ENCODE peak calls at places on chromosomes 16 and 17, in seven cellular contexts. V is psoas muscle, P is cardiac muscle cell, N is mesendoderm, X is ovary, Y is tibial artery, G is PC-3. F is an unnamed sample.

GRCh38 chr16:87897563-87898505 is 28.5 kb upstream of the SLC7A5 start:
- DNase-seq in V (no peak), P (no peak), N (no peak), X (no peak), Y (no peak), G (no peak), F (no peak)

GRCh38 chr16:80583466-80583865 is 42.7 kb downstream of the DYNLRB2 start:
- DNase-seq in V (no peak), P (peak; percentile 59), N (no peak), X (no peak), Y (peak; percentile 26), G (peak; percentile 64), F (peak; percentile 45)

GRCh38 chr16:79360267-79360666 is 240.3 kb downstream of the MAF start:
- DNase-seq in V (no peak), P (no peak), N (no peak), X (no peak), Y (no peak), G (peak; percentile 4), F (peak; percentile 2)

GRCh38 chr17:40178021-40178601 is 841 bp downstream of the RAPGEFL1 start:
- DNase-seq in V (no peak), P (no peak), N (peak; percentile 61), X (no peak), Y (no peak), G (no peak), F (no peak)

GRCh38 chr16:19833176-19833575 is 51.5 kb downstream of the GPRC5B start:
- DNase-seq in V (no peak), P (peak; percentile 37), N (no peak), X (no peak), Y (no peak), G (no peak), F (no peak)

GRCh38 chr17:76408037-76408849 is 23.8 kb downstream of the SPHK1 start:
- DNase-seq in V (no peak), P (peak; percentile 55), N (peak; percentile 68), X (peak; percentile 63), Y (no peak), G (peak; percentile 91), F (peak; percentile 52)

GRCh38 chr16:31435341-31436220 is 7.0 kb downstream of the ZNF843 start:
- DNase-seq in V (no peak), P (no peak), N (no peak), X (no peak), Y (no peak), G (no peak), F (no peak)

GRCh38 chr16:52296070-52296469 is 250.9 kb downstream of the TOX3 start:
- DNase-seq in V (no peak), P (no peak), N (no peak), X (no peak), Y (no peak), G (no peak), F (no peak)

GRCh38 chr17:74798239-74798707 is 22.1 kb upstream of the NAT9 start:
- DNase-seq in V (no peak), P (no peak), N (no peak), X (no peak), Y (no peak), G (no peak), F (no peak)

GRCh38 chr17:2263183-2263954 is 40.2 kb downstream of the SMG6 start:
- DNase-seq in V (no peak), P (no peak), N (no peak), X (no peak), Y (no peak), G (no peak), F (no peak)

GRCh38 chr17:28900986-28901726 is 1.7 kb downstream of the DHRS13 start:
- DNase-seq in V (no peak), P (no peak), N (no peak), X (no peak), Y (no peak), G (no peak), F (no peak)

GRCh38 chr16:72481419-72481818 is 309.5 kb upstream of the PMFBP1 start:
- DNase-seq in V (no peak), P (peak; percentile 46), N (no peak), X (no peak), Y (no peak), G (peak; percentile 6), F (no peak)

GRCh38 chr17:82277851-82278250 is 4.4 kb upstream of the CSNK1D start:
- DNase-seq in V (no peak), P (no peak), N (no peak), X (no peak), Y (no peak), G (no peak), F (no peak)

GRCh38 chr16:3023669-3024478 is at the start of the genes HCFC1R1 and THOC6:
- DNase-seq in V (peak; percentile 96), P (peak; percentile 99), N (peak; percentile 100), X (peak; percentile 97), Y (peak; percentile 98), G (peak; percentile 96), F (peak; percentile 99)

GRCh38 chr17:4480929-4481898 is 17.5 kb upstream of the SPNS2 start:
- DNase-seq in V (no peak), P (no peak), N (no peak), X (no peak), Y (no peak), G (no peak), F (no peak)

GRCh38 chr17:5745091-5745820 is 160.9 kb upstream of the NLRP1 start:
- DNase-seq in V (no peak), P (no peak), N (no peak), X (no peak), Y (no peak), G (no peak), F (no peak)

GRCh38 chr17:70563301-70563820 is 394.0 kb downstream of the KCNJ2 start:
- DNase-seq in V (no peak), P (no peak), N (no peak), X (no peak), Y (no peak), G (no peak), F (peak; percentile 6)

GRCh38 chr16:3637371-3637923 is 17.0 kb upstream of the DNASE1 start:
- DNase-seq in V (no peak), P (peak; percentile 52), N (peak; percentile 73), X (no peak), Y (no peak), G (no peak), F (no peak)

GRCh38 chr17:6502871-6503509 is 53.4 kb downstream of the PITPNM3 start:
- DNase-seq in V (no peak), P (no peak), N (no peak), X (no peak), Y (no peak), G (no peak), F (no peak)

GRCh38 chr17:17494499-17495447 is 1.4 kb downstream of the RASD1 start:
- DNase-seq in V (peak; percentile 72), P (peak; percentile 52), N (peak; percentile 87), X (peak; percentile 57), Y (peak; percentile 41), G (peak; percentile 60), F (no peak)
- H3K4me3 ChIP-seq in V (peak overlapping the region; percentile 84), P (peak overlapping the region; percentile 53), N (no peak overlapping the region), X (peak overlapping the region; percentile 58), Y (peak overlapping the region; percentile 80), G (peak overlapping the region; percentile 86), F (no peak overlapping the region)

GRCh38 chr17:77959216-77959925 is 868 bp downstream of the TNRC6C start:
- DNase-seq in V (peak; percentile 26), P (peak; percentile 17), N (peak; percentile 37), X (peak; percentile 21), Y (no peak), G (no peak), F (no peak)

GRCh38 chr17:77959926-77960521 is 1.5 kb downstream of the TNRC6C start:
- DNase-seq in V (no peak), P (peak; percentile 26), N (peak; percentile 51), X (no peak), Y (no peak), G (no peak), F (no peak)

GRCh38 chr17:77957215-77957868 is 1.2 kb upstream of the TNRC6C start:
- DNase-seq in V (no peak), P (peak; percentile 42), N (peak; percentile 29), X (no peak), Y (no peak), G (no peak), F (no peak)

GRCh38 chr17:77958716-77959215 is 263 bp downstream of the TNRC6C start:
- DNase-seq in V (no peak), P (peak; percentile 3), N (no peak), X (no peak), Y (no peak), G (no peak), F (no peak)

GRCh38 chr17:77957869-77958715 is at the start of gene TNRC6C:
- DNase-seq in V (peak; percentile 100), P (peak; percentile 100), N (peak; percentile 99), X (peak; percentile 100), Y (peak; percentile 100), G (peak; percentile 97), F (peak; percentile 99)
- H3K27me3 ChIP-seq in V (no peaks in the 10 kb centered on the region), P (peaks cover 40% of the 10 kb centered on the region), N (peaks cover 27% of the 10 kb centered on the region), X (no peaks in the 10 kb centered on the region), Y (no peaks in the 10 kb centered on the region), G (peaks cover 89% of the 10 kb centered on the region), F (peaks cover 50% of the 10 kb centered on the region)

DNA sequence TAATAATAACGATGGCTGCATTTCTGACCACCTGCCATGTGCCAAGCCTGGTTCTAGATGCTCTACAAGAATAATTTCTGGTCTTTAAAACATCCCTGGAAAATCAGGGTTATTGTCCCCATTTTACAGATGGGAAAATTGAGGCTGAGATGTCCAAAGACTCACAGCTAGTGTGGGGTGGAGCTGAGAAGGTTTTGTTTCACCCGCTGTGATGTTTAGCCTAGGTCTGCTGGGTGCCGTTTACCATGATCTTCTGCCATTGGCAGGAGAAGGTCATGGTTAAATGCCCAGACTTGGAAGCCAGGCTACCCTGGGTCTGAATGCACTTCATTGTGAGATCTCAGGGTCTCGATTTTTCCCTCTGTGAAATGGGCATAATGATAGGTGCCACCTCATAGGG is 159.1 kb upstream of the PLCG2 start:
- DNase-seq in V (no peak), P (no peak), N (no peak), X (no peak), Y (no peak), G (no peak), F (no peak)
- H3K36me3 ChIP-seq in V (no peaks in the 10 kb centered on the region), P (no peaks in the 10 kb centered on the region), N (no peaks in the 10 kb centered on the region), X (no peaks in the 10 kb centered on the region), Y (no peaks in the 10 kb centered on the region), G (peaks cover 18% of the 10 kb centered on the region), F (peaks cover 4% of the 10 kb centered on the region)

GRCh38 chr16:89484923-89485679 is 5.3 kb downstream of the ANKRD11 start:
- DNase-seq in V (no peak), P (no peak), N (no peak), X (no peak), Y (no peak), G (no peak), F (no peak)
- H3K4me3 ChIP-seq in V (peak overlapping the region; percentile 27), P (no peak overlapping the region), N (no peak overlapping the region), X (no peak overlapping the region), Y (no peak overlapping the region), G (no peak overlapping the region), F (no peak overlapping the region)